ENCODE peak calls at places on chromosomes 12 and 14, in seven cellular contexts. W is spleen, V is esophagus muscularis mucosa, R is adrenal gland, C is body of pancreas, L is stomach, F is A549. J is an unnamed sample.

GRCh38 chr12:95975491-95975890 is 20.7 kb downstream of the HAL start:
- DNase-seq in V (no peak), R (no peak), F (no peak), W (no peak), C (no peak), L (no peak), J (no peak)

GRCh38 chr14:88576222-88576621 is 13.4 kb downstream of the ZC3H14 start:
- DNase-seq in C (no peak), V (no peak), R (no peak), F (no peak), L (no peak), W (no peak), J (no peak)

GRCh38 chr12:43675048-43675904 is 83.3 kb downstream of the PUS7L start:
- DNase-seq in F (no peak), W (no peak), L (no peak), C (no peak), R (no peak), V (no peak), J (no peak)

GRCh38 chr12:110421701-110422100 is 18.2 kb upstream of the ANAPC7 start:
- DNase-seq in C (no peak), L (no peak), R (no peak), V (no peak), W (no peak), F (no peak), J (no peak)

GRCh38 chr14:68468437-68469207 is 324.2 kb downstream of the ZFP36L1 start:
- DNase-seq in R (no peak), C (no peak), V (peak; percentile 82), L (peak; percentile 33), W (no peak), F (no peak), J (no peak)

GRCh38 chr14:94897092-94897491 is 127.2 kb upstream of the GSC start:
- DNase-seq in W (no peak), R (no peak), C (no peak), F (no peak), L (no peak), V (no peak), J (no peak)

GRCh38 chr12:121799175-121799841 is 4.5 kb upstream of the SETD1B start:
- DNase-seq in F (peak; percentile 76), C (peak; percentile 60), L (peak; percentile 61), V (peak; percentile 94), R (peak; percentile 89), W (peak; percentile 89), J (peak; percentile 67)

GRCh38 chr14:90405755-90406154 is 8.9 kb downstream of the CALM1 start:
- DNase-seq in R (no peak), C (no peak), V (no peak), W (no peak), F (no peak), L (no peak), J (no peak)

GRCh38 chr14:65222434-65222833 is 120.1 kb upstream of the MAX start:
- DNase-seq in W (peak; percentile 86), R (peak; percentile 54), V (no peak), F (no peak), L (peak; percentile 54), C (peak; percentile 74), J (no peak)

GRCh38 chr14:79856357-79856756 is 354.9 kb downstream of the DIO2 start:
- DNase-seq in V (no peak), W (no peak), L (no peak), C (no peak), F (no peak), R (no peak), J (no peak)

GRCh38 chr12:121697093-121697698 is 15.4 kb upstream of the TMEM120B start:
- DNase-seq in W (no peak), R (no peak), F (peak; percentile 54), C (no peak), L (no peak), V (no peak), J (no peak)

GRCh38 chr14:54470701-54471100 is 18.1 kb downstream of the GMFB start:
- DNase-seq in C (no peak), R (no peak), V (no peak), F (no peak), L (peak; percentile 49), W (no peak), J (no peak)

GRCh38 chr12:3683670-3684069 is 69.2 kb downstream of the CRACR2A start:
- DNase-seq in V (peak; percentile 68), R (no peak), F (no peak), W (no peak), L (no peak), C (no peak), J (no peak)

GRCh38 chr14:91377700-91378652 is 39.6 kb downstream of the CCDC88C start:
- DNase-seq in F (no peak), L (no peak), W (peak; percentile 82), C (no peak), V (no peak), R (no peak), J (no peak)

GRCh38 chr14:105168496-105168978 is at the start of gene JAG2:
- DNase-seq in C (peak; percentile 57), W (no peak), V (no peak), L (peak; percentile 67), R (no peak), F (peak; percentile 69), J (no peak)

GRCh38 chr12:125861299-125862281 is 796.4 kb downstream of the AACS start:
- DNase-seq in R (peak; percentile 34), L (peak; percentile 42), F (no peak), W (peak; percentile 79), V (no peak), C (peak; percentile 95), J (peak; percentile 33)

DNA sequence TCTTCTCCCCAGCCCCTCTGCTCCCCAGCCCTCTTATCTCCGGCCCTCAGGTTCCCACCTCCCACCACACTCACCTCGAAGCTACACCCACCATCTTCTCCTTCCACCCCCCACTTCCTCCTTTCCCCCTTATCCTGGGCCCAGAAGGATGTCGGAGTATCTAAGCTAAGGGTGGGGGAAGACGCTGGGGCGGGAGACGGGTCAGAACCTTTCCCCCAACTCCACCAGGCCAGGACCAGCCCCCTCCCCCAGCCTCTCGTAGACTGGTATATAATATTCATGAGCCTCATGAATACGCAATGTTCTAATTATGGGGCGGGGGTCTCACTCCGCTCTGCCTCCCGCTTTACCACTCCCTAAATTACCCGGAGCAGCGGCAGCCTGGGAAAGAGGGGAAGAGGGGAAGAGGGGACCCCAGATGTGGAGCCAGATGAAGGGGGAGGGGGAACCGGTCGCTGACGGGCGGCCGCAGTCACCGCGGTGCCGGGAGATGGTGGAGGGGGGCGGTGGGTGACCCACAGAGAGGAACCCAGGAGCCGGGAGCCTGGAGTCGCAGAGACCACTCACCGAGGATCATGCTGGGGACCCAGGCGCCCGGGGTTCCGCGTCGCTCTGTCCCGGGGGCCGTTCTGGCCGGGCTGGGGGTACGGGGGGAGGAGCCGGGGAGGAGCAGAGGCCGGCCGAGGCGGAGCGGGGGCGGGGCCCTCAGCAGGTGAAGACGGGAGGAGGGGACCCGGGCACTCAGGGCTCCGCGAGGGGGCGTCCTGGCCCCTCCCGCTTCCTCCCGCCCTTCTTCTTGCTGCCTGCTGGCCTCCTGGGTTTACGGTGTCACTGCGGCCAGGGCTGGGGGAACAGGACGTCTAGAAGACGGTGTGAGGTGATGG is 6.4 kb upstream of the ZNF385A start:
- DNase-seq in C (peak; percentile 31), W (peak; percentile 92), V (no peak), L (peak; percentile 58), F (peak; percentile 49), R (no peak), J (peak; percentile 63)
- TF ChIP-seq POLR2A in C (no peak), W (no peak), V (no peak), L (no peak), F (no peak), R (no peak), J (no peak)

DNA sequence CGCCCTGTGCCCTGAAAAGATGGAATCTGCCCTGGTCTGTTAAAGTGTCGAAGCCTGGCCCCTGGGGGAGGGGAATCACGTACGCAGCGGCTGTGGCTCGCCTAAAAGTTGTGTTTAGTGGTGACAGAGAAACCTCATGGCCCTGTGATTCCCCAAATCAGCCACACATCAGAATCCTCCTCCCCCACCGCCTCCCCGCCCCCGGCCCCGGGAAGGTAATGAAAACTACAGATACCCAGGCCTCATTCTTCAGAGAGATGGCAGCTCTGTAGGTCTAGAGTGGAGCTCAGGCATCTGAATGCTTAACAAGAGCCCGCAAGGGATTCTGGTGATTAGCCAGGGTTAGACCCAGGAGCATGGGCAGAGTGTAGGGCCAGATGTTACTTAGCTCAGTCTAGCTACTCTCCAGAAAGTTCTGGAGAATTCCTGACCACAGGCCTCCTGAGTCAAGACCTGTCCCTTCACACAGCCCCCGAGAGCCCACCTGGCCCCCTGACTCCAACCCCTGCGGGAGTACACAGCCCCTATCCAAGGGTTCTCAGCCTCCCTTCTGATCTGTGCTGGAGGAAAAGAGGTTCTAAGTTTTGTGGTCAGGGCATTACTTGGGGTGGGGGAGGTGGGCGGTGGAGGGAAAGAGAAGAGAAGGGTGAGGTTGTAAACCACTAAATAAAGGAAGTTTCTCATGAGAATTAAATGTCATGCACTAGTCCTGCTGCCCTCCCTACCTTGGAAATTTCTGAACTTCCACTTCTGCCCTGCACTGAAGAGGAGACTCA is 114.8 kb downstream of the PLXNC1 start:
- DNase-seq in V (no peak), C (no peak), R (peak; percentile 57), L (no peak), F (no peak), W (peak; percentile 84), J (no peak)
- H3K4me3 ChIP-seq in V (peak overlapping the region; percentile 57), C (no peak overlapping the region), R (peak overlapping the region; percentile 71), L (peak overlapping the region; percentile 45), F (no peak overlapping the region), W (peak overlapping the region; percentile 50), J (peak overlapping the region; percentile 56)

DNA sequence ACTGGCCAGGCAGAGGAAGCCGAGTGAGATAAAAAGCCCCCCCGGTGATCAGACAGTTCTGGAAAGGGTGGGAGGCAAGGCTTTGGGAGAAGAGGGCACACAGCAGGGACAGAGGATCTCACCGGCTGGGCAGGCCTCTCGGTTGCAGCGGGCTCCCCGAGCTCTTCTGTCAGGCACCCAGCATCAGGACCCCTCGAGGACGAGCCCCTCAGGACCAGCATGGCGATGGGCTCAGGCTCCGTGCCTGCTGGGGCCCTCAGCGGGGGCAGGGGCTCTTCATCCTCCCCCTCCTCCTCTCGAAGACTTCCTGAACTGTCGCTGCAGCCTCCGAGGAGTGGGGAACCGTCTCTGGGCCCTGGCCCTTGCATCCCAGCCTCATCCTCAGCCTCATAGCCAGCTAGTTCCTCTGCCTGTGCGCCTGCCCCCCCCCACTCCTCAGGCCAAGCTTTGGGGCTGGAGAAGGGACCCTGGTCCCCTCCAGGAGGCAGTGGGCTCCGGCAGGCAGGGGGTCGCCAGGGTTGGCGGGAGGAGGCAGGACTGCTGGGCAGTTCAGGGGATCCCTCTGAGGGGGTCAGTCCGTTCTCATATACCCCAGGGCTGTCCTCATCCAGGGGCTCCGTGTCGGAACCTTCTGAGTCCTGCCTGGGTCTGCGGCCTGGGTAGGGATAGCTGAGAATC is 3.4 kb upstream of the AP1G2 start:
- DNase-seq in R (no peak), C (peak; percentile 9), L (no peak), F (no peak), V (no peak), W (no peak), J (no peak)
- H3K27ac ChIP-seq in R (no peak overlapping the region), C (no peak overlapping the region), L (no peak overlapping the region), F (no peak overlapping the region), V (no peak overlapping the region), W (no peak overlapping the region), J (no peak overlapping the region)

DNA sequence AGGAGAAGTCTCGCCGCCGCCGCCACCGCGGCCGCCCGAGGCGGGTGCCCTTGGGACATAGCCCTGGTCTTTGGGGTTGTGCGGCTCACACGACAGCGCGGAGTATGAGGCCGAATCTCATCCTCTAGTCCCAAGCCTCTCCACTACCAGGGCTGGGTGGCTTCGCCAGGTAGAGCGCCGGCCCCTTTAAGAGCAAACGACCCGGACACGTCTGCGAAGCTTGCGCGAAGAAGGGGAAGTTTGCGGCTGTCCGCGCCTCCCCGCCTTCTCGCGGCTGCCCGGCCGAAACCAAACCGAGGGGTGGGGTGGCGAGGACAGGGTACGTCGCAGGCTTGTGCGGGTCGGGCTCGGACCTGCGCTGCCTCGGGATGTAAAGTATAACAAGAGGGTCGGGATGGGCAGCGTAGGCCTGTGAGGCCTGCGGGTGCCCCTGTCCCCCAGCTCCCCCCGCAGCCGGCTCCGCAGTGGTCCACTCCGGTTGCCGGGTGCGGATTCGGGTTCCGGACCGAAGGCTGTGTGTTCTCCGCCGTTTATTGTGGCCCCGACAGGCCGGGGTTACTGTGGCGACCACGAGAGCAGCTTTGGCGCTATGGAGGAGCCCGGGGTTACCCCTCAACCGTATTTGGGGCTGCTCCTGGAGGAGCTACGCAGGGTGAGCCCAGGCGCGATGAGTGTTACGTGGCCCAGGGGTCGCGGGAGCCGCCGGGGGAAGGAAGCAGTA is 33.3 kb downstream of the MIA2 start:
- DNase-seq in F (peak; percentile 58), W (peak; percentile 97), R (peak; percentile 84), C (peak; percentile 81), V (peak; percentile 93), L (peak; percentile 84), J (peak; percentile 86)
- TF ChIP-seq POLR2A in F (peak; percentile 44), W (no peak), R (peak; percentile 56), C (peak; percentile 55), V (no peak), L (peak; percentile 60), J (peak; percentile 46)

J was measured in ovary.